ENCODE peak calls at places on chromosome 3, in ten cellular contexts. H, B, T, F, Z, N, G, A, M and I are unnamed samples.
A peak's percentile ranks its signal among the peaks of the same experiment; 100 is the strongest.

GRCh38 chr3:36408146-36408545 is 27.8 kb downstream of the STAC start:
- DNase-seq in B (peak; percentile 10), T (no peak), F (no peak), Z (no peak), H (no peak), G (no peak), N (no peak), A (no peak), M (no peak), I (no peak)

GRCh38 chr3:100698736-100699135 is 10.6 kb upstream of the TFG start:
- DNase-seq in T (no peak), M (no peak), H (no peak), N (no peak), B (no peak), Z (no peak), A (no peak), F (no peak), G (no peak), I (no peak)

GRCh38 chr3:65672876-65673815 is 365.6 kb downstream of the MAGI1 start:
- DNase-seq in N (no peak), F (no peak), M (peak; percentile 71), T (no peak), A (peak; percentile 78), H (peak; percentile 47), Z (no peak), B (peak; percentile 41), G (peak; percentile 4), I (peak; percentile 75)

GRCh38 chr3:8223766-8224165 is 277.9 kb upstream of the LMCD1 start:
- DNase-seq in T (no peak), G (no peak), A (no peak), H (no peak), B (no peak), N (no peak), Z (no peak), M (no peak), F (peak; percentile 60), I (peak; percentile 2)

GRCh38 chr3:43296565-43296964 is 10.2 kb downstream of the SNRK start:
- DNase-seq in Z (peak; percentile 64), T (peak; percentile 32), H (peak; percentile 8), A (no peak), G (peak; percentile 55), F (no peak), M (no peak), N (peak; percentile 60), B (peak; percentile 10), I (no peak)

GRCh38 chr3:186060222-186060621 is 48.7 kb downstream of the ETV5 start:
- DNase-seq in M (no peak), A (no peak), F (no peak), T (no peak), Z (no peak), B (no peak), N (no peak), G (peak; percentile 49), H (no peak), I (no peak)

GRCh38 chr3:110243081-110243480 is 828.5 kb upstream of the NECTIN3 start:
- DNase-seq in B (peak; percentile 28), M (no peak), H (peak; percentile 24), T (no peak), A (no peak), G (no peak), N (no peak), Z (no peak), F (no peak), I (no peak)

GRCh38 chr3:9153763-9154601 is 95.5 kb downstream of the SRGAP3 start:
- DNase-seq in B (no peak), H (peak; percentile 17), Z (no peak), F (peak; percentile 73), M (peak; percentile 84), T (no peak), A (no peak), G (no peak), N (no peak), I (no peak)

GRCh38 chr3:181330821-181331563 is 341.5 kb upstream of the DNAJC19 start:
- DNase-seq in B (no peak), T (no peak), A (no peak), Z (no peak), N (no peak), H (no peak), M (no peak), F (no peak), G (no peak), I (no peak)

GRCh38 chr3:59872121-59872520 is 822.3 kb upstream of the CFAP20DC start:
- DNase-seq in F (no peak), M (no peak), G (no peak), Z (no peak), H (no peak), N (no peak), A (no peak), T (no peak), B (no peak), I (no peak)